ENCODE peak calls at places on chromosome 11, in seven cellular contexts. P, D, E, A, V, J and I are unnamed samples.

GRCh38 chr11:8080674-8081590 is at the start of gene TUB:
- DNase-seq in P (no peak), D (no peak), E (peak), A (peak), V (peak), J (peak), I (no peak)

GRCh38 chr11:68002575-68002942 is 1.3 kb downstream of the UNC93B1 start:
- DNase-seq in P (no peak), D (no peak), E (no peak), A (no peak), V (no peak), J (no peak), I (no peak)

GRCh38 chr11:4543561-4543960 is 1.4 kb upstream of the OR52M1 start:
- DNase-seq in P (no peak), D (no peak), E (no peak), A (no peak), V (no peak), J (no peak), I (no peak)

GRCh38 chr11:75813622-75814039 is 1.4 kb upstream of the UVRAG start:
- DNase-seq in P (no peak), D (no peak), E (no peak), A (no peak), V (no peak), J (no peak), I (no peak)

GRCh38 chr11:128956401-128957203 is 13.9 kb upstream of the TP53AIP1 start:
- DNase-seq in P (peak), D (no peak), E (peak), A (no peak), V (peak), J (no peak), I (no peak)

GRCh38 chr11:30508594-30508993 is 77.6 kb downstream of the MPPED2 start:
- DNase-seq in P (no peak), D (no peak), E (no peak), A (no peak), V (no peak), J (no peak), I (no peak)

GRCh38 chr11:68632802-68633201 is 51.5 kb upstream of the GAL start:
- DNase-seq in P (no peak), D (no peak), E (peak), A (no peak), V (peak), J (peak), I (peak)

GRCh38 chr11:130448416-130449068 is at the start of gene ADAMTS15:
- DNase-seq in P (peak), D (peak), E (peak), A (peak), V (peak), J (peak), I (peak)

GRCh38 chr11:111349191-111349695 is 29.8 kb downstream of the POU2AF1 start:
- DNase-seq in P (no peak), D (no peak), E (no peak), A (no peak), V (no peak), J (no peak), I (no peak)

GRCh38 chr11:117771197-117771596 is 25.8 kb downstream of the DSCAML1 start:
- DNase-seq in P (no peak), D (no peak), E (no peak), A (no peak), V (no peak), J (no peak), I (no peak)

GRCh38 chr11:88431675-88432341 is 94.3 kb upstream of the CTSC start:
- DNase-seq in P (no peak), D (no peak), E (no peak), A (no peak), V (no peak), J (no peak), I (no peak)

GRCh38 chr11:118996926-118997626 is 862 bp upstream of the CENATAC start:
- DNase-seq in P (no peak), D (no peak), E (peak), A (no peak), V (no peak), J (no peak), I (no peak)

GRCh38 chr11:120547871-120548681 is 36.5 kb downstream of the GRIK4 start:
- DNase-seq in P (peak), D (peak), E (peak), A (no peak), V (peak), J (peak), I (peak)

GRCh38 chr11:17594686-17595192 is 47.7 kb downstream of the OTOG start:
- DNase-seq in P (no peak), D (peak), E (no peak), A (no peak), V (no peak), J (no peak), I (no peak)

GRCh38 chr11:70364198-70364597 is 34.1 kb upstream of the CTTN start:
- DNase-seq in P (no peak), D (no peak), E (no peak), A (no peak), V (no peak), J (no peak), I (no peak)

GRCh38 chr11:119872911-119873310 is 143.9 kb upstream of the NECTIN1 start:
- DNase-seq in P (no peak), D (no peak), E (no peak), A (no peak), V (no peak), J (no peak), I (peak)

GRCh38 chr11:125930076-125930450 is 15.8 kb upstream of the VSIG10L2 start:
- DNase-seq in P (no peak), D (no peak), E (no peak), A (no peak), V (no peak), J (no peak), I (no peak)

GRCh38 chr11:109745996-109746625 is 324.1 kb downstream of the C11orf87 start:
- DNase-seq in P (no peak), D (no peak), E (no peak), A (no peak), V (no peak), J (no peak), I (no peak)

GRCh38 chr11:86408845-86409244 is 34.2 kb downstream of the CCDC81 start:
- DNase-seq in P (no peak), D (no peak), E (peak), A (no peak), V (no peak), J (no peak), I (no peak)

GRCh38 chr11:44031549-44031948 is 16.2 kb upstream of the ACCSL start:
- DNase-seq in P (no peak), D (no peak), E (no peak), A (no peak), V (no peak), J (no peak), I (no peak)

GRCh38 chr11:59475176-59475575 is 2.1 kb downstream of the OR4D10 start:
- DNase-seq in P (no peak), D (no peak), E (no peak), A (no peak), V (no peak), J (no peak), I (no peak)
- TF ChIP-seq CTCF in P (no peak), D (no peak), E (no peak), A (no peak), V (no peak), J (no peak), I (no peak)

GRCh38 chr11:57312511-57313021 is 12.2 kb downstream of the TNKS1BP1 start:
- DNase-seq in P (no peak), D (peak), E (no peak), A (no peak), V (no peak), J (peak), I (peak)
- TF ChIP-seq CTCF in P (no peak), D (no peak), E (no peak), A (no peak), V (no peak), J (no peak), I (no peak)

DNA sequence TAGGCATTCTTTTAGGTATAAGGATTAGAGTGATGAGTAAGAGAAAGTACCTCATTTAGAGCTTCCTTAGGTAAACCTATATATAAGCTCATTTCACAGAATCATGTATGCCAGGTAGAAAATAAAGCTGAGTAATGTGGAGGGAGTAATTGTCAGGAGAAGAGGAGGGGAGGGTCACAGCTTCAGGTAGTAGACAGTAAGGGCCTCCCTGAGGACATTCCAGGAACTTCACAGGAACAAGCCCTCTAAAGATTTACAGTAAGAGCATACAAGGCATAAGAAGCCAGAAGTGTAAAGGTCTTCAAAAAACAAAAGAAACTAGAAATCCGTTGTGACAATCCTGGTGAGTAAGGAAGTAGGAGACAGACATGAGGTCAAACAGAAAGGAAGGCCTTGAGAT is 57.6 kb downstream of the USP47 start:
- DNase-seq in P (no peak), D (no peak), E (no peak), A (no peak), V (no peak), J (no peak), I (no peak)
- TF ChIP-seq CTCF in P (no peak), D (no peak), E (no peak), A (no peak), V (no peak), J (no peak), I (no peak)

GRCh38 chr11:2825886-2826678 is 59.5 kb downstream of the CDKN1C start:
- DNase-seq in P (peak), D (peak), E (peak), A (no peak), V (no peak), J (no peak), I (peak)

GRCh38 chr11:2827256-2827655 is 58.3 kb downstream of the CDKN1C start:
- DNase-seq in P (no peak), D (no peak), E (no peak), A (no peak), V (no peak), J (no peak), I (no peak)

GRCh38 chr11:2824851-2825250 is 60.7 kb downstream of the CDKN1C start:
- DNase-seq in P (no peak), D (peak), E (no peak), A (no peak), V (no peak), J (no peak), I (peak)

GRCh38 chr11:2826679-2827056 is 58.9 kb downstream of the CDKN1C start:
- DNase-seq in P (no peak), D (no peak), E (no peak), A (no peak), V (no peak), J (no peak), I (peak)

GRCh38 chr11:2825261-2825885 is 60.2 kb downstream of the CDKN1C start:
- DNase-seq in P (peak), D (peak), E (no peak), A (no peak), V (no peak), J (peak), I (peak)
- TF ChIP-seq CTCF in P (no peak), D (peak), E (no peak), A (no peak), V (no peak), J (no peak), I (no peak)

GRCh38 chr11:62737196-62737595 is 8.9 kb downstream of the TTC9C start:
- DNase-seq in P (no peak), D (no peak), E (no peak), A (no peak), V (no peak), J (no peak), I (no peak)

GRCh38 chr11:62727833-62728721 is at the start of gene TTC9C:
- DNase-seq in P (peak), D (peak), E (peak), A (peak), V (peak), J (peak), I (peak)

GRCh38 chr11:62727007-62727832 is at the start of gene HNRNPUL2:
- DNase-seq in P (peak), D (peak), E (peak), A (peak), V (peak), J (peak), I (peak)

DNA sequence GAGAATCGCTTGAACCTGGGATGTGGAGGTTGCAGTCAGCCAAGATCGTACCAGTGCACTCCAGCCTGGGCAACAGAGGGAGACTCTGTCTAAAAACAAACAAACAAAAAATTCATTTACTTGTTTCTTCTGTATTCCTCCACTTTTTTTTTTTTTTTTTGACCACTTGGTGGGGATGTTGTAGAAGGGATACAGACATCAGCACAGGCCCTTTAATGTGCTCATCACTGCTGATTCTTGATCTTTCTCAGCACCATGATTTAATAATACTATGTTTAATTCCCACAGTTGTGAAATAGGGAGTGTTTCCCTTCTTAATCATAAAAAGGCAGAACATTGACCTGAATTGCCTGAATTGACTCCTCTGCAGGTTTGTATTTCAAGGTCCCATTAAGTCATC is 4.5 kb downstream of the TTC9C start:
- DNase-seq in P (no peak), D (no peak), E (no peak), A (no peak), V (no peak), J (no peak), I (no peak)
- TF ChIP-seq CTCF in P (no peak), D (no peak), E (peak), A (no peak), V (no peak), J (no peak), I (no peak)

GRCh38 chr11:71934213-71934612 is 5.4 kb downstream of the RNF121 start:
- DNase-seq in P (no peak), D (no peak), E (no peak), A (no peak), V (no peak), J (no peak), I (no peak)
- TF ChIP-seq CTCF in P (no peak), D (no peak), E (no peak), A (no peak), V (no peak), J (no peak), I (no peak)

GRCh38 chr11:82733444-82734119 is at the start of gene FAM181B:
- DNase-seq in P (peak), D (peak), E (peak), A (peak), V (peak), J (peak), I (peak)
- TF ChIP-seq CTCF in P (no peak), D (no peak), E (no peak), A (no peak), V (no peak), J (no peak), I (no peak)

DNA sequence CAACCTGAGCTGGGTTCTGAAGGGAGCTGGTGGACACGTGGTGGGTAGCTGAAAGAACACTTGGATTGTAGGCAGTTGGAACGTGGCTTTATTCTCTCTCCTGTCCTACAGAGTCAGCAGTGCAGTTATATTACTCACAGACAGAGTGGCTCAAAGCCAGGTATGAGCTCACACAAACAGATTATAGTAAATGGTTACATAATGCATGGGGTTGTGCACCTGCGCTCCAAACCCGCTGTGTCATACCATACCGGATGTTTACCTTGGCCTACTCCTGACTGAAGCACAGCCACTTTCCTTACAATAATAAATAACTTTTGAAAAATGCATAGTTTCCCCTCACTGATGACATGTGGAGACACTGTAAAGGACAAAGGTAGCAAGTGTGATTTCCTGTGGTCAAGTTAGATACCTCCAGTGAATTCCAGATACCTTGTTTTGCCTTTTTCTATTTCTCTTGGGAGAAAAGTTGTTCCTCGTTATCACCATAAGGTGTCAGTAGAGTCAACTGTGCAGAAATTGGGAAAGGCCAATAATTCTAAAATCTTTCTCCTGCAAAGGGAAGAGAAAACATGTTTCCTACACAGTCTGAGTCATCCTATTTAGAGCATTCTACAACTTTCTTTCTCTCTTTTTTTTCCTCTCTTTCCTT is 13.5 kb downstream of the MS4A6A start:
- DNase-seq in P (peak), D (no peak), E (peak), A (no peak), V (no peak), J (peak), I (peak)
- TF ChIP-seq CTCF in P (peak), D (peak), E (peak), A (peak), V (peak), J (no peak), I (peak)

GRCh38 chr11:35463211-35463810 is 44.0 kb upstream of the SLC1A2 start:
- DNase-seq in P (no peak), D (no peak), E (no peak), A (no peak), V (no peak), J (no peak), I (no peak)

GRCh38 chr11:35458846-35459245 is 39.5 kb upstream of the SLC1A2 start:
- DNase-seq in P (no peak), D (no peak), E (no peak), A (no peak), V (no peak), J (no peak), I (no peak)

GRCh38 chr11:35461917-35462316 is 42.6 kb upstream of the SLC1A2 start:
- DNase-seq in P (no peak), D (no peak), E (no peak), A (no peak), V (no peak), J (no peak), I (no peak)

GRCh38 chr11:35466058-35466457 is 46.7 kb upstream of the SLC1A2 start:
- DNase-seq in P (no peak), D (no peak), E (no peak), A (no peak), V (no peak), J (no peak), I (no peak)

GRCh38 chr11:35464308-35464707 is 45.0 kb upstream of the SLC1A2 start:
- DNase-seq in P (no peak), D (no peak), E (no peak), A (no peak), V (no peak), J (no peak), I (no peak)
- TF ChIP-seq CTCF in P (no peak), D (no peak), E (peak), A (peak), V (no peak), J (no peak), I (no peak)

GRCh38 chr11:95972055-95972454 is 48.1 kb upstream of the MTMR2 start:
- DNase-seq in P (no peak), D (no peak), E (no peak), A (no peak), V (no peak), J (no peak), I (no peak)

DNA sequence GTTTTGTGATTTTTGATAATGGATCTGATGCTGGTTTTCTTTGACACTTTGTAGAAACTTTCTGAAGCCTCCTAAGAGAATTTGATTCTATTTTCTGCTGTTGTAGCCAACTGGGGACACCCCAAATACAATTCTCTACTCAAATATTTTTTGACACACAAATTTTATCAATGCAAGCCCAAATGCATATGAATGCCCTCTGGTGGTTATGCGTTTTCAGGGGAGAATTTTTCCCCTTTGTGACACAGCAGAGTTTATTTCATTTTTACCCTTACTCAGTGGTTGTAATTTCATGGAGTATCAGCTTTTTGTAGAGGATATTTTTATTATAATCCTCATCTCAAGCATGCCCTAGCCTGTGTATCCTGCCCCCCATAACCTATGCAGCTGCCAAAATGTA is 44.7 kb upstream of the MTMR2 start:
- DNase-seq in P (no peak), D (no peak), E (no peak), A (no peak), V (no peak), J (no peak), I (no peak)
- TF ChIP-seq CTCF in P (peak), D (no peak), E (no peak), A (no peak), V (peak), J (peak), I (no peak)